ENCODE peak calls at places on chromosomes 3 and 15, in five cellular contexts. Q is endothelial cell, W is HFF-Myc, F is kidney, M is GM23248. U is an unnamed sample.

GRCh38 chr3:40268708-40269524 is 40.6 kb upstream of the EIF1B start:
- DNase-seq in Q (no peak), W (no peak), F (no peak), M (no peak), U (no peak)

GRCh38 chr3:171526146-171526545 is 65.9 kb upstream of the TNIK start:
- DNase-seq in Q (no peak), W (no peak), F (no peak), M (peak), U (peak)

GRCh38 chr3:100402150-100402706 is 889 bp downstream of the LNP1 start:
- DNase-seq in Q (no peak), W (peak), F (no peak), M (peak), U (peak)

GRCh38 chr3:111610189-111610588 is 15.0 kb upstream of the ZBED2 start:
- DNase-seq in Q (no peak), W (no peak), F (no peak), M (no peak), U (no peak)

GRCh38 chr3:89227634-89228033 is 120.2 kb downstream of the EPHA3 start:
- DNase-seq in Q (no peak), W (no peak), F (no peak), M (peak), U (no peak)

GRCh38 chr3:37474936-37475335 is 300.6 kb upstream of the LRRFIP2 start:
- DNase-seq in Q (no peak), W (no peak), F (peak), M (no peak), U (no peak)

GRCh38 chr3:55485208-55485791 is 1.8 kb downstream of the WNT5A start:
- DNase-seq in Q (peak), W (no peak), F (peak), M (peak), U (peak)

GRCh38 chr15:32844118-32844711 is 126.4 kb downstream of the GREM1 start:
- DNase-seq in Q (no peak), W (no peak), F (no peak), M (peak), U (peak)

GRCh38 chr3:12187448-12188327 is 29.0 kb upstream of the TIMP4 start:
- DNase-seq in Q (no peak), W (no peak), F (peak), M (peak), U (peak)

U was measured in EH.